ENCODE peak calls at places on chromosome 1, in four cellular contexts. One of them, this sample, is unnamed.

GRCh38 chr1:243916160-243916559 is 66.1 kb upstream of the AKT3 start:
- DNase-seq in activated naive CD8-positive, alpha-beta T cell treated with anti-CD3 and anti-CD28 coated beads, Interleukin-2, amount 50 U/mL, for 24 hours: no peak
- DNase-seq in EL: peak
- DNase-seq in ureter: no peak
- DNase-seq in this sample: no peak

GRCh38 chr1:22875851-22876250 is 96.8 kb downstream of the LACTBL1 start:
- DNase-seq in activated naive CD8-positive, alpha-beta T cell treated with anti-CD3 and anti-CD28 coated beads, Interleukin-2, amount 50 U/mL, for 24 hours: no peak
- DNase-seq in EL: no peak
- DNase-seq in ureter: no peak
- DNase-seq in this sample: no peak

GRCh38 chr1:48102766-48103165 is 105.6 kb upstream of the TRABD2B start:
- DNase-seq in activated naive CD8-positive, alpha-beta T cell treated with anti-CD3 and anti-CD28 coated beads, Interleukin-2, amount 50 U/mL, for 24 hours: no peak
- DNase-seq in EL: no peak
- DNase-seq in ureter: no peak
- DNase-seq in this sample: no peak

GRCh38 chr1:46537651-46538050 is 13.8 kb downstream of the KNCN start:
- DNase-seq in activated naive CD8-positive, alpha-beta T cell treated with anti-CD3 and anti-CD28 coated beads, Interleukin-2, amount 50 U/mL, for 24 hours: no peak
- DNase-seq in EL: no peak
- DNase-seq in ureter: no peak
- DNase-seq in this sample: no peak

GRCh38 chr1:230572121-230573083 is 69.9 kb upstream of the COG2 start:
- DNase-seq in activated naive CD8-positive, alpha-beta T cell treated with anti-CD3 and anti-CD28 coated beads, Interleukin-2, amount 50 U/mL, for 24 hours: no peak
- DNase-seq in EL: peak
- DNase-seq in ureter: no peak
- DNase-seq in this sample: no peak

GRCh38 chr1:179178965-179179364 is 50.5 kb downstream of the ABL2 start:
- DNase-seq in activated naive CD8-positive, alpha-beta T cell treated with anti-CD3 and anti-CD28 coated beads, Interleukin-2, amount 50 U/mL, for 24 hours: no peak
- DNase-seq in EL: peak
- DNase-seq in ureter: no peak
- DNase-seq in this sample: no peak

GRCh38 chr1:191831572-191831971 is 326.7 kb upstream of the RGS18 start:
- DNase-seq in activated naive CD8-positive, alpha-beta T cell treated with anti-CD3 and anti-CD28 coated beads, Interleukin-2, amount 50 U/mL, for 24 hours: no peak
- DNase-seq in EL: peak
- DNase-seq in ureter: no peak
- DNase-seq in this sample: no peak

GRCh38 chr1:20698195-20698910 is 19.5 kb downstream of the KIF17 start:
- DNase-seq in activated naive CD8-positive, alpha-beta T cell treated with anti-CD3 and anti-CD28 coated beads, Interleukin-2, amount 50 U/mL, for 24 hours: no peak
- DNase-seq in EL: peak
- DNase-seq in ureter: no peak
- DNase-seq in this sample: no peak

This sample was measured in Daoy.